ENCODE peak calls at places on chromosomes 5 and 9, in five cellular contexts. One of them, this sample, is unnamed.

GRCh38 chr5:149319174-149319573 is 26.1 kb upstream of the GRPEL2 start:
- DNase-seq in ovary: no peak
- DNase-seq in sigmoid colon: no peak
- DNase-seq in K562: no peak
- DNase-seq in transverse colon: no peak
- DNase-seq in this sample: no peak

GRCh38 chr5:116574682-116575634 is at the start of gene SEMA6A:
- DNase-seq in ovary: peak
- DNase-seq in sigmoid colon: peak
- DNase-seq in K562: no peak
- DNase-seq in transverse colon: peak
- DNase-seq in this sample: peak

GRCh38 chr9:97388721-97389238 is 23.1 kb upstream of the TDRD7 start:
- DNase-seq in ovary: no peak
- DNase-seq in sigmoid colon: no peak
- DNase-seq in K562: no peak
- DNase-seq in transverse colon: no peak
- DNase-seq in this sample: no peak

GRCh38 chr9:114125614-114126013 is 26.5 kb upstream of the KIF12 start:
- DNase-seq in ovary: no peak
- DNase-seq in sigmoid colon: no peak
- DNase-seq in K562: no peak
- DNase-seq in transverse colon: no peak
- DNase-seq in this sample: no peak

GRCh38 chr5:84805473-84805872 is 420.8 kb upstream of the EDIL3 start:
- DNase-seq in ovary: no peak
- DNase-seq in sigmoid colon: no peak
- DNase-seq in K562: no peak
- DNase-seq in transverse colon: no peak
- DNase-seq in this sample: no peak

GRCh38 chr9:137447722-137448568 is 6.8 kb upstream of the ENTPD8 start:
- DNase-seq in ovary: no peak
- DNase-seq in sigmoid colon: no peak
- DNase-seq in K562: no peak
- DNase-seq in transverse colon: peak
- DNase-seq in this sample: peak

GRCh38 chr5:84229045-84229444 is 155.6 kb downstream of the EDIL3 start:
- DNase-seq in ovary: no peak
- DNase-seq in sigmoid colon: no peak
- DNase-seq in K562: no peak
- DNase-seq in transverse colon: no peak
- DNase-seq in this sample: no peak

GRCh38 chr9:92424340-92424739 is at the start of gene OMD:
- DNase-seq in ovary: no peak
- DNase-seq in sigmoid colon: no peak
- DNase-seq in K562: no peak
- DNase-seq in transverse colon: no peak
- DNase-seq in this sample: no peak

GRCh38 chr9:130205912-130206311 is 33.7 kb downstream of the NCS1 start:
- DNase-seq in ovary: no peak
- DNase-seq in sigmoid colon: no peak
- DNase-seq in K562: no peak
- DNase-seq in transverse colon: no peak
- DNase-seq in this sample: no peak

GRCh38 chr9:8337834-8338233 is 538.3 kb upstream of the DMAC1 start:
- DNase-seq in ovary: no peak
- DNase-seq in sigmoid colon: no peak
- DNase-seq in K562: no peak
- DNase-seq in transverse colon: no peak
- DNase-seq in this sample: no peak
- TF ChIP-seq EP300 in ovary: no peak
- TF ChIP-seq EP300 in sigmoid colon: no peak
- TF ChIP-seq EP300 in K562: no peak
- TF ChIP-seq EP300 in transverse colon: no peak
- TF ChIP-seq EP300 in this sample: no peak

DNA sequence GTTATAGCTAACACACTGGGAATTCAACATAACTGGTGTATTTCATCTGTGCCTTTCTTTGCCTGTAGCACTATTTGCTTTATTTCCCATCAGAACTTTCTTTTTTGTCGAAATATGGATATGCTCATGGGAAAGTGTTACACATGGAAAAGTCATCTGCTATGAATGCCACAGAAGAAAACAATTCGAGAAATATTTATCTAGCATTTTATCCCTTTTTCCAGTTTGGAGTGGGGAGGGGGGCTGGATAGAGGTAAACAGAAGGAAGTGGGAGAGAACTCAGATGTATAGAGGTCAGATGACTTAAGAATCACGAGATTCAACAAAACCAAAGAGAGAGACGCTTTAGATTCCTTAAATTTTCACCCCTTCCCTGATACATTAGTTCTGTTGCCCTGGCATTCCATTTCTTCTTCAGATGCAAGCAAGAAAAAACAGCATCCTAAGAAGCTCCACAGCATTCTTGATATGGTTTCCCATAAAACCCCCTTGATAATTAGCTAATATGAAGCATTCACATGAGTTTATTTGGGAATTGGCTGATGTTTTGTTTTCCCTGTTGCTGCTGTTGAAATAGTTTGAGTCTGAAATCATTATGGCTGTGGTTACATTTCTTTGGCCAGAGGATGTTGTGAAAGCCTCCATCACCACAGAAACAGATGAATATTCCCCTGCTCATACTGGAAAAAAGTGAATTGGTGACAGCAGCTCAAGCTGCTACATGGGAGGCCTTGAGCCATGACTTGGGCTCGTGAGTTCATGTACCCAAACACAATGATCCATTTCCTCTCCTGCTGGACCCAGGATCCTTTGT is 335.8 kb upstream of the DAB2 start:
- DNase-seq in ovary: no peak
- DNase-seq in sigmoid colon: no peak
- DNase-seq in K562: no peak
- DNase-seq in transverse colon: no peak
- DNase-seq in this sample: peak
- TF ChIP-seq EP300 in ovary: no peak
- TF ChIP-seq EP300 in sigmoid colon: no peak
- TF ChIP-seq EP300 in K562: no peak
- TF ChIP-seq EP300 in transverse colon: no peak
- TF ChIP-seq EP300 in this sample: no peak

DNA sequence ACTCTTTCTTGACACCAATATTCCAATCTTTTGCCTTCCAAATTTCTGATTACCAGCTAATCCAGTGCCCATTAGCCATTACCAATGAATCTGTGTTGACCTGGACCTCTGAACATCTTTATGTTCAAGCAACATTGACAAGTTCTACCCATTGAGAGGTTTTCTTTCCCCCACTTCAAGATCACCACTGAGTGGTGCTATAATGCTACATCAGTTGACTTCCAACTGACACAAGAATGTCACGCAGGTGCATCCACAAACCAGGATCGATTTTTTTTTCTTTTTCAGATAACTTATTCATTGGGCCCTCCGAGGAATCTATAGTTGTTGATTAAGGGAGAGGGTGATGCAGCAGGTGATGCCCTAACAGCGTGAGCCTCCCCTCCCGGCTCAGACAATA is 102.6 kb downstream of the SLC1A3 start:
- DNase-seq in ovary: no peak
- DNase-seq in sigmoid colon: no peak
- DNase-seq in K562: no peak
- DNase-seq in transverse colon: no peak
- DNase-seq in this sample: no peak
- TF ChIP-seq EP300 in ovary: no peak
- TF ChIP-seq EP300 in sigmoid colon: no peak
- TF ChIP-seq EP300 in K562: no peak
- TF ChIP-seq EP300 in transverse colon: no peak
- TF ChIP-seq EP300 in this sample: no peak

DNA sequence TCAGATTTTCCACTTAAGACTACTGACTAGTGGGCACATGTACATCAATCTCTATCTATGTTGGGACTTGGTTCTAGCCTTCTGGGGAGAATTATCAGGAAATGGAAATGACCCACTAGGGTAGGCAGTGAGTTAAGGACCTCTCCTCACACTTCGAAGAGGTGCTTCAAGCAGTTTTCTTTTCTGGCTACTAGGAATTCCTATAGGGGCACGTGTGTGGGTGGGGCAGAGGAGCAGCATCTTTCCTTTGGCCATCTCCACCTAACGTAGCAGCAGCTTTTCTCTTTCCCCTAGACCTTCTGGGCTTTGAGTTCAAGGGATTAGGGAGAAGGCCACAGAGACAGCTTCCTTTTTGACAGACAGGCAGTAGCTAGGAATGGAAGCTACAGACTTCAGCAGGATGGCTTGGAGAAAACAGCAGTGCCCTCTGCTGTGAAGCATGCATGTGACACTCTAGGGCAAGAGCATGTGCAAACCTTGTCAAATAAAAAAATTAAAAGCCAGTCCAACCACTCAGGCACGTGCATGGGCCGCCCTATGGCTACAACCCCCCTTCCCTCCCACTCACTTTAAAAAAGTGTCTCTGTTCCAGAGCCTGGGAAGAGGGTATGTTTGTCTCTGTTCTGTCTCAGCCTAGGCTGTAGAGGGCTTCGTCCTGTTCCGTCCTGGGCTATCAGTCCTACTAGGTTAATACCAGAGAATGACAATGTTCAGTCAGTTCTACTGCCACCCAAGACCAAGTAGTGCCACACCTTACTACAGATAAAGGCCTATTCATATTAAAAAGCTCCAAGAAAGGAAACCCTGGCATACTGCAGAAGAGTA is 8.7 kb upstream of the GFRA3 start:
- DNase-seq in ovary: no peak
- DNase-seq in sigmoid colon: peak
- DNase-seq in K562: peak
- DNase-seq in transverse colon: peak
- DNase-seq in this sample: no peak
- TF ChIP-seq EP300 in ovary: no peak
- TF ChIP-seq EP300 in sigmoid colon: no peak
- TF ChIP-seq EP300 in K562: no peak
- TF ChIP-seq EP300 in transverse colon: no peak
- TF ChIP-seq EP300 in this sample: no peak

GRCh38 chr9:109320338-109320733 is 523 bp downstream of the EPB41L4B start:
- DNase-seq in ovary: peak
- DNase-seq in sigmoid colon: no peak
- DNase-seq in K562: peak
- DNase-seq in transverse colon: peak
- DNase-seq in this sample: no peak

GRCh38 chr9:109321727-109322126 is 868 bp upstream of the EPB41L4B start:
- DNase-seq in ovary: no peak
- DNase-seq in sigmoid colon: no peak
- DNase-seq in K562: no peak
- DNase-seq in transverse colon: no peak
- DNase-seq in this sample: peak

GRCh38 chr9:109319072-109319630 is 1.7 kb downstream of the EPB41L4B start:
- DNase-seq in ovary: peak
- DNase-seq in sigmoid colon: no peak
- DNase-seq in K562: no peak
- DNase-seq in transverse colon: peak
- DNase-seq in this sample: no peak

GRCh38 chr9:109319631-109320233 is 1.1 kb downstream of the EPB41L4B start:
- DNase-seq in ovary: peak
- DNase-seq in sigmoid colon: no peak
- DNase-seq in K562: no peak
- DNase-seq in transverse colon: peak
- DNase-seq in this sample: no peak

GRCh38 chr9:109320734-109321448 is at the start of gene EPB41L4B:
- DNase-seq in ovary: peak
- DNase-seq in sigmoid colon: peak
- DNase-seq in K562: peak
- DNase-seq in transverse colon: peak
- DNase-seq in this sample: peak
- TF ChIP-seq EP300 in ovary: no peak
- TF ChIP-seq EP300 in sigmoid colon: no peak
- TF ChIP-seq EP300 in K562: no peak
- TF ChIP-seq EP300 in transverse colon: no peak
- TF ChIP-seq EP300 in this sample: no peak

GRCh38 chr5:56815657-56816545 is 552 bp downstream of the MAP3K1 start:
- DNase-seq in ovary: peak
- DNase-seq in sigmoid colon: peak
- DNase-seq in K562: peak
- DNase-seq in transverse colon: peak
- DNase-seq in this sample: no peak
- TF ChIP-seq EP300 in ovary: no peak
- TF ChIP-seq EP300 in sigmoid colon: no peak
- TF ChIP-seq EP300 in K562: no peak
- TF ChIP-seq EP300 in transverse colon: no peak
- TF ChIP-seq EP300 in this sample: no peak

This sample was measured in suprapubic skin.